ENCODE peak calls at places on chromosomes 12 and 14, in four cellular contexts. Q, K, L and G are unnamed samples.

GRCh38 chr12:112881602-112882001 is 25.2 kb upstream of the OAS1 start:
- DNase-seq in L (no peak), K (no peak), Q (no peak), G (no peak)

GRCh38 chr14:94612580-94613554 is 676 bp downstream of the SERPINA3 start:
- DNase-seq in Q (no peak), K (no peak), L (no peak), G (no peak)

GRCh38 chr12:127533353-127533752 is 733.6 kb upstream of the TMEM132C start:
- DNase-seq in L (no peak), K (no peak), Q (no peak), G (no peak)

GRCh38 chr12:49301759-49302158 is 6.8 kb downstream of the PRPH start:
- DNase-seq in Q (no peak), L (no peak), K (no peak), G (no peak)

GRCh38 chr14:101773378-101773777 is 11.9 kb downstream of the PPP2R5C start:
- DNase-seq in Q (no peak), L (no peak), K (no peak), G (no peak)

GRCh38 chr12:40697566-40698257 is 5.5 kb downstream of the CNTN1 start:
- DNase-seq in L (no peak), K (no peak), Q (no peak), G (no peak)

GRCh38 chr14:39488600-39488999 is 56.4 kb upstream of the FBXO33 start:
- DNase-seq in L (no peak), Q (no peak), K (no peak), G (no peak)

GRCh38 chr12:3777206-3777809 is 24.4 kb upstream of the CRACR2A start:
- DNase-seq in K (peak), L (no peak), Q (no peak), G (no peak)

GRCh38 chr12:6818246-6819006 is 3.2 kb upstream of the GPR162 start:
- DNase-seq in L (no peak), K (no peak), Q (no peak), G (no peak)

GRCh38 chr12:25155031-25155576 is 39.9 kb downstream of the DNAI7 start:
- DNase-seq in Q (no peak), L (no peak), K (peak), G (no peak)

GRCh38 chr12:104187446-104188155 is 28.0 kb upstream of the TXNRD1 start:
- DNase-seq in K (no peak), L (no peak), Q (no peak), G (no peak)

GRCh38 chr12:3332190-3332589 is 158.8 kb upstream of the PRMT8 start:
- DNase-seq in L (no peak), K (no peak), Q (no peak), G (no peak)

GRCh38 chr12:131673519-131674265 is 37.2 kb upstream of the SFSWAP start:
- DNase-seq in K (no peak), Q (no peak), L (no peak), G (no peak)

GRCh38 chr12:48771588-48772112 is 17.2 kb downstream of the ADCY6 start:
- DNase-seq in Q (no peak), L (no peak), K (no peak), G (no peak)

GRCh38 chr12:96073346-96074336 is 38.3 kb upstream of the LTA4H start:
- DNase-seq in Q (no peak), L (no peak), K (peak), G (no peak)

GRCh38 chr14:24982472-24983155 is 67.3 kb downstream of the STXBP6 start:
- DNase-seq in Q (no peak), K (no peak), L (no peak), G (no peak)

GRCh38 chr12:122028165-122028591 is 6.5 kb downstream of the BCL7A start:
- DNase-seq in K (no peak), Q (no peak), L (no peak), G (no peak)

GRCh38 chr12:95993907-95994306 is 2.2 kb downstream of the HAL start:
- DNase-seq in K (no peak), Q (no peak), L (no peak), G (no peak)

GRCh38 chr12:4448943-4449861 is 3.6 kb upstream of the FGF6 start:
- DNase-seq in K (no peak), L (no peak), Q (no peak), G (no peak)

GRCh38 chr14:98466807-98467206 is 805.2 kb downstream of the BCL11B start:
- DNase-seq in L (no peak), Q (no peak), K (no peak), G (no peak)

GRCh38 chr14:90534838-90535555 is 138.2 kb downstream of the CALM1 start:
- DNase-seq in L (no peak), Q (no peak), K (no peak), G (no peak)

GRCh38 chr14:98138666-98139065 is 1133.3 kb downstream of the BCL11B start:
- DNase-seq in K (peak), Q (no peak), L (no peak), G (no peak)

GRCh38 chr14:77376380-77376770 is 519 bp downstream of the TMED8 start:
- DNase-seq in Q (peak), K (peak), L (no peak), G (peak)

GRCh38 chr12:131332224-131332623 is 378.5 kb downstream of the ADGRD1 start:
- DNase-seq in L (no peak), K (no peak), Q (no peak), G (no peak)

GRCh38 chr12:64691227-64691792 is 67.9 kb downstream of the GNS start:
- DNase-seq in Q (no peak), L (no peak), K (no peak), G (no peak)

GRCh38 chr14:96808619-96809405 is 11.6 kb downstream of the VRK1 start:
- DNase-seq in K (no peak), Q (no peak), L (no peak), G (no peak)

GRCh38 chr14:31228533-31228932 is 20.9 kb upstream of the HECTD1 start:
- DNase-seq in K (no peak), L (no peak), Q (no peak), G (no peak)

GRCh38 chr14:102487204-102487577 is 22.4 kb downstream of the ANKRD9 start:
- DNase-seq in K (no peak), L (no peak), Q (no peak), G (no peak)

GRCh38 chr14:63204407-63205280 is at the start of gene RHOJ:
- DNase-seq in L (no peak), Q (no peak), K (no peak), G (peak)

GRCh38 chr12:795305-795704 is 42.9 kb downstream of the WNK1 start:
- DNase-seq in K (no peak), L (no peak), Q (no peak), G (no peak)

GRCh38 chr12:114913871-114914801 is 230.2 kb upstream of the TBX3 start:
- DNase-seq in K (peak), L (no peak), Q (no peak), G (no peak)

GRCh38 chr12:68119724-68120211 is 39.8 kb downstream of the IFNG start:
- DNase-seq in Q (no peak), K (no peak), L (no peak), G (no peak)

GRCh38 chr12:94488449-94488848 is 28.8 kb upstream of the CEP83 start:
- DNase-seq in L (no peak), K (no peak), Q (no peak), G (no peak)
- TF ChIP-seq EP300 in L (no peak), K (no peak), Q (no peak), G (no peak)

GRCh38 chr12:12266873-12267634 is at the start of gene LRP6:
- DNase-seq in L (peak), K (peak), Q (peak), G (peak)
- TF ChIP-seq POLR2A in L (no peak), K (peak), Q (no peak), G (peak)

DNA sequence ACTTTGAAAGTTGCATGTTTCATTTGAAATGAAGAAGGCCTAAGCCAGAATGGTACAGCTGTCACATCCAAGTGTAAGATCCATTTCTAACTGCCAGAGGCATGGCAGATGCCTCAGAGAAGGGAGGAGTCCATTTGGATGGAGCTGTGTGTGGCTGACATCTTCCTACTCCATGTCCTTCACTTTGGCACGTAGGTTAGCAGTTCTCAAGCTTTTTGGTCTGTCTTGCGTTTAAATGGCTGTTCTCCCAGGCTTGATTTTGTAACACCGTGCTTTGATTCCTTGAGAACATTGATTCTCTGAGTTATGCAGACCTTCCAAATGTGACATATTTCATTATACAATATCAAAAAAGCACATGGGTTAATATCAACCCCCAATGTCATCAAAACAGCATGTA is 23.4 kb downstream of the EML1 start:
- DNase-seq in K (no peak), Q (no peak), L (no peak), G (no peak)
- H3K4me3 ChIP-seq in K (no peak), Q (no peak), L (no peak), G (no peak)

GRCh38 chr12:92543359-92543758 is 159.4 kb upstream of the PLEKHG7 start:
- DNase-seq in Q (peak), K (no peak), L (no peak), G (no peak)
- TF ChIP-seq EP300 in Q (no peak), K (no peak), L (no peak), G (no peak)

GRCh38 chr14:105260826-105261438 is 12.6 kb downstream of the BTBD6 start:
- DNase-seq in K (no peak), Q (no peak), L (no peak), G (no peak)

GRCh38 chr14:105256292-105256960 is 8.1 kb downstream of the BTBD6 start:
- DNase-seq in L (no peak), K (no peak), Q (no peak), G (no peak)

GRCh38 chr14:105258846-105259245 is 10.5 kb downstream of the BTBD6 start:
- DNase-seq in Q (peak), L (no peak), K (peak), G (no peak)

GRCh38 chr14:105255021-105255507 is 6.7 kb downstream of the BTBD6 start:
- DNase-seq in K (no peak), Q (no peak), L (no peak), G (no peak)

GRCh38 chr14:105257464-105257863 is 9.1 kb downstream of the BTBD6 start:
- DNase-seq in Q (no peak), L (no peak), K (no peak), G (no peak)
- TF ChIP-seq POLR2A in Q (no peak), L (no peak), K (no peak), G (no peak)

DNA sequence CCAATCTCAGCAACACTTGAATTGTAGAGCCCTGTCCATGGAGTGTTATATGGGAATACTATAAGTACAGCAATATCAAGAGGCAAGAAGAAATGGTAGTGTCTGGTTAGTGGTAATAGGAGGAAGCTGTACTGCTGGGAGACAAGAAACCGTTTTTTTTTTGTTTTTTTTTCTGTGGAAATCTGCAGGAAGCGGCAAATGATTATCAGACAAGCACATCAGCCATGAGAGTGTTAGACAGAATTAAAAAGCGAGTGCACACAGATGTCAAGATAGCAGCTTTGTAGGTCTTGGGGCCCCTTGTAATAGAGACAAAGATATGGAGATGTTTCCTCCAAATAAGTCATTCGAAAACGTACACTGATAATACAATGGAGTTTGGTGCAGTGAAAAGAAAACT is 6.7 kb downstream of the TESPA1 start:
- DNase-seq in K (no peak), Q (no peak), L (no peak), G (no peak)
- H3K4me3 ChIP-seq in K (no peak), Q (no peak), L (no peak), G (no peak)

DNA sequence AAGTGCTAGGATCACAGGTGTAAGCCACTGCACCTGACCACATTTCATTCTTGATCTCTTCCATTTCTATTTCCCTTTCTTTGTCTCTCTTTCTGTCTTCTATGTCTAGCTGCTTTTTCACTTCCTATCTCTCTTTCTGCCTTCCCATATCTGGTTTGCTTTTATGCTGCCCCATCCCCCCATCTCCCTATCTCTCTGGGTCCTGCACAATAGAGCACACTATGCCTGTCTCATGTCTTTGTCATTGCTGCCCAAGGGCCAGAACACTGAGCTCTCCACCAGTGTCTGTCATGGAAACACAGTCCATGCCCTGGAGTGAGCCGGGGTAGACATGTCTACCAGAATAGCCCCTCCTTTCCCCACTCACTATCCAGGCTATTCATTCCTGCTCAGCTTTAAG is 12.3 kb upstream of the RARG start:
- DNase-seq in L (no peak), K (no peak), Q (no peak), G (no peak)
- TF ChIP-seq EP300 in L (no peak), K (no peak), Q (no peak), G (no peak)

DNA sequence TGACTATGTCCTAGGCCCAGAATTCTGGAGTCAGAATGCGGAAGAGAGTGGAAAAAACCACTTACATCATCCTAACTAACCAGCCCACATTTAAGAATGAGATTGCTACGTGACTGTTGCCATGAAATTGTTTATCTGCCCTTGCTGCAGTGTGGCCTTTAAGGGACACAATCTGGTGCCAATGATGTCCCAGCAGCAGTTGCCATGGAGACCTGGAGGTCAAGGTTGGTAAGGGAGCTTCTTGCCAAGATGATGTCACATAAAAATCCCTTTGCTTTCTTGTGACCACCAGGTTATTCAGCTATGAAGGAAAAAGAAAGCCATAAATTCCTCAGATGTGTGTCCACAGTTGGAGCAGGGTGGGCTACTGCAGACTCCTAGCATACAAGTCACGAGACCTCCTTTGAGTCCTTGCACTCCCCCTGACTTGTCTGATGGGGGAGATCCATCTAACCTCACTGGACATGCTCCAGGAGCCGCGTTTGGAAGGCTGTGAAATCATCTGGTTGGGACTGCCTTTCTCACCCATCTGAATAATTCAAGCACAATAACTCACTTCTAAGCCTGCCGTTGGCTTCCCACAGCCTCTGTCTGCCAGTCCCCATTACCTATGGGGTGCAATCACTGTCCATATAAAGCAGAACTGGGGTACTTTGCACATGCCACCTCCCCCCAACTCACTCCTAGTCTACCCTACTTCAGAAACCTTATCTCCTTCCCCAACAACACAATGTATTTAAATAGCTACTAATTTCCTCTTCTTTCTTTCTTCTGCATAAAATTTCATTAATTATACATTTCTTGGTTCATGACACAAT is 165.6 kb downstream of the ZFP36L1 start:
- DNase-seq in K (no peak), L (no peak), Q (peak), G (no peak)
- TF ChIP-seq POLR2A in K (no peak), L (no peak), Q (no peak), G (no peak)

GRCh38 chr14:60641722-60642269 is 7.5 kb downstream of the SIX1 start:
- DNase-seq in K (no peak), Q (no peak), L (no peak), G (no peak)
- H3K4me3 ChIP-seq in K (no peak), Q (peak), L (no peak), G (no peak)

DNA sequence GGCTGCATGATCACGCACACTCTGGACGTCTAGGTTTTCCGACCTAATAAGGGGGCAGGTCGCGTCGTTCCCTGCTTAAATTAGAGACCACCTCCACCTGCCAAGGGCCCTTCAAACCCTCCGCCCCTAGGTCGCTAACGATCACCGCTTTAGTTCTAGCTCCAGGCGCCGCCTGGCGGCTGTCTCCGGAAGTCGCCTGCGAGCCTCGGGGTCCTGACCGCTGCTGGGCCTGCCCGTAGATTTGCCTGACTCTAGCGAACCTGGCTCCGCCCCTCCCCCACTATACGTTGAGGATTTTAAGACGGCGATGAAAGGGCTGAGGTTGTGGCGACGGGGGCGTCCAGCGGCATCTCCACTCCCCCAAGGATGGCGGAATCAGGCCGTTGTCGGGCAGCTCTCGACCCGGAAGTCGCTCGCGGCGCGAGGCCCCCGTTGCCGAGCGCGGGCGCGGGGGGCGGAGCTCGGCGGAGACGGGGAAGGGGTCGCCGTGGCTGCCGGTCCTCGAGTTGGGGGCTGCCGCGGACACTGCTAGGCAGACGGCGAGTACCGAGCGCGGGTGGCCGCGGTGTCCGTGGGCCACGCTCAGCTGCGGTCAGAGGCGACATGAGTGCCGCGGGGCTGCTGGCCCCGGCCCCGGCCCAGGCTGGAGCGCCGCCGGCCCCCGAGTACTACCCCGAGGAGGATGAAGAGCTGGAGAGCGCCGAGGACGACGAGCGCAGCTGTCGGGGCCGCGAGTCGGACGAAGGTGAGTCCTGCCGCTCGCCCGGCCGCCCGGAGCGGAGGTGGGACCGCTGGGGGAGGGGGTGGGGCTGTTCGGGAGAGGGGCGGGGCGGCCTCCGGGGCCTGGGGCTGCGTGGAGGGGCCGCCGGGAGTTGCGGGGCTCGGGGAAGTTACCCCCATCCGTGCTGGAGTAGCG is at the start of gene SUDS3:
- DNase-seq in Q (peak), K (peak), L (peak), G (peak)
- TF ChIP-seq EP300 in Q (no peak), K (no peak), L (no peak), G (peak)